ENCODE peak calls at places on chromosomes 12 and 14, in six cellular contexts. One of them, this sample, is unnamed.
A peak's percentile ranks its signal among the peaks of the same experiment; 100 is the strongest.

GRCh38 chr12:76246611-76247010 is 101.6 kb downstream of the BBS10 start:
- DNase-seq in spleen: no peak
- DNase-seq in cardiac muscle cell: no peak
- DNase-seq in astrocyte of the spinal cord: no peak
- DNase-seq in activated B cell treated with CpG ODN at 0.5 μM for 24 hours: no peak
- DNase-seq in suprapubic skin: no peak
- DNase-seq in this sample: no peak

GRCh38 chr12:95646781-95647184 is 95.5 kb upstream of the USP44 start:
- DNase-seq in astrocyte of the spinal cord: peak; percentile 78
- DNase-seq in cardiac muscle cell: peak; percentile 70
- DNase-seq in activated B cell treated with CpG ODN at 0.5 μM for 24 hours: no peak
- DNase-seq in spleen: no peak
- DNase-seq in suprapubic skin: no peak
- DNase-seq in this sample: peak; percentile 87

GRCh38 chr12:15886372-15887042 is 4.3 kb downstream of the STRAP start:
- DNase-seq in activated B cell treated with CpG ODN at 0.5 μM for 24 hours: no peak
- DNase-seq in spleen: no peak
- DNase-seq in cardiac muscle cell: no peak
- DNase-seq in suprapubic skin: no peak
- DNase-seq in astrocyte of the spinal cord: peak; percentile 55
- DNase-seq in this sample: no peak

GRCh38 chr14:95062946-95063345 is 94.4 kb downstream of the DICER1 start:
- DNase-seq in spleen: no peak
- DNase-seq in astrocyte of the spinal cord: no peak
- DNase-seq in cardiac muscle cell: no peak
- DNase-seq in suprapubic skin: no peak
- DNase-seq in activated B cell treated with CpG ODN at 0.5 μM for 24 hours: no peak
- DNase-seq in this sample: no peak

GRCh38 chr12:66861157-66861750 is 182.4 kb upstream of the GRIP1 start:
- DNase-seq in spleen: peak; percentile 78
- DNase-seq in cardiac muscle cell: peak; percentile 66
- DNase-seq in activated B cell treated with CpG ODN at 0.5 μM for 24 hours: peak; percentile 32
- DNase-seq in suprapubic skin: peak; percentile 62
- DNase-seq in astrocyte of the spinal cord: peak; percentile 66
- DNase-seq in this sample: peak; percentile 55

GRCh38 chr14:38721822-38722431 is 381.1 kb downstream of the SEC23A start:
- DNase-seq in astrocyte of the spinal cord: peak; percentile 62
- DNase-seq in suprapubic skin: no peak
- DNase-seq in activated B cell treated with CpG ODN at 0.5 μM for 24 hours: no peak
- DNase-seq in spleen: no peak
- DNase-seq in cardiac muscle cell: peak; percentile 72
- DNase-seq in this sample: peak; percentile 48

GRCh38 chr12:131509706-131510105 is 201.2 kb upstream of the SFSWAP start:
- DNase-seq in activated B cell treated with CpG ODN at 0.5 μM for 24 hours: no peak
- DNase-seq in spleen: no peak
- DNase-seq in cardiac muscle cell: no peak
- DNase-seq in suprapubic skin: no peak
- DNase-seq in astrocyte of the spinal cord: no peak
- DNase-seq in this sample: no peak

GRCh38 chr14:51147183-51147582 is 52.3 kb upstream of the TRIM9 start:
- DNase-seq in activated B cell treated with CpG ODN at 0.5 μM for 24 hours: no peak
- DNase-seq in spleen: no peak
- DNase-seq in suprapubic skin: no peak
- DNase-seq in cardiac muscle cell: peak; percentile 62
- DNase-seq in astrocyte of the spinal cord: peak; percentile 16
- DNase-seq in this sample: no peak

GRCh38 chr12:106541201-106541600 is 41.6 kb upstream of the RFX4 start:
- DNase-seq in suprapubic skin: no peak
- DNase-seq in cardiac muscle cell: no peak
- DNase-seq in activated B cell treated with CpG ODN at 0.5 μM for 24 hours: no peak
- DNase-seq in spleen: no peak
- DNase-seq in astrocyte of the spinal cord: no peak
- DNase-seq in this sample: no peak

GRCh38 chr14:101405931-101406330 is 155.4 kb upstream of the DIO3 start:
- DNase-seq in astrocyte of the spinal cord: no peak
- DNase-seq in activated B cell treated with CpG ODN at 0.5 μM for 24 hours: no peak
- DNase-seq in spleen: no peak
- DNase-seq in cardiac muscle cell: no peak
- DNase-seq in suprapubic skin: no peak
- DNase-seq in this sample: no peak

GRCh38 chr14:101406921-101407320 is 154.4 kb upstream of the DIO3 start:
- DNase-seq in astrocyte of the spinal cord: no peak
- DNase-seq in spleen: no peak
- DNase-seq in cardiac muscle cell: no peak
- DNase-seq in suprapubic skin: no peak
- DNase-seq in activated B cell treated with CpG ODN at 0.5 μM for 24 hours: no peak
- DNase-seq in this sample: no peak

GRCh38 chr14:101408077-101408831 is 153.0 kb upstream of the DIO3 start:
- DNase-seq in activated B cell treated with CpG ODN at 0.5 μM for 24 hours: no peak
- DNase-seq in spleen: no peak
- DNase-seq in cardiac muscle cell: peak; percentile 69
- DNase-seq in suprapubic skin: no peak
- DNase-seq in astrocyte of the spinal cord: peak; percentile 43
- DNase-seq in this sample: peak; percentile 56

GRCh38 chr14:101409006-101409543 is 152.2 kb upstream of the DIO3 start:
- DNase-seq in suprapubic skin: no peak
- DNase-seq in cardiac muscle cell: no peak
- DNase-seq in activated B cell treated with CpG ODN at 0.5 μM for 24 hours: no peak
- DNase-seq in spleen: no peak
- DNase-seq in astrocyte of the spinal cord: no peak
- DNase-seq in this sample: no peak

DNA sequence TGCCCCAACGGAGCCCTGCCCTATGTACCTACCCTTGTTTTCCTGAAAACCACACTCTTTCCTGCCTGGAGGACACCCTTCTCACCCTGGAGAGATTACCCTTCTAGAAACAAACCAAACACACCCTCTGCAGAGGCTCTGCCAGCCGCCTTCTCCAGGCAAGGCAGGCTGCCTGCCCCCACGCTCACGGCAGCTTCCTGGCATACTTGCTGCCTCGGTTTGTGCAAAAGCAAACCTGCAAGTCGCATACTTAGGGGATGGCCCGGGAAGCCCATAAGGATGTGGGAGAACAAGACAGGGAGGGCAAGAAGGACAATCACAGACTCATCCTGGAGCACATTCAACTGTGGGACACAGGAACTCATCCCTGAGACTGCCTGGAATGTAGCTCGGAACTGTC is 154.0 kb upstream of the DIO3 start:
- DNase-seq in cardiac muscle cell: no peak
- DNase-seq in suprapubic skin: no peak
- DNase-seq in spleen: no peak
- DNase-seq in astrocyte of the spinal cord: no peak
- DNase-seq in activated B cell treated with CpG ODN at 0.5 μM for 24 hours: no peak
- DNase-seq in this sample: no peak
- TF ChIP-seq CTCF in cardiac muscle cell: no peak
- TF ChIP-seq CTCF in suprapubic skin: no peak
- TF ChIP-seq CTCF in spleen: no peak
- TF ChIP-seq CTCF in astrocyte of the spinal cord: no peak
- TF ChIP-seq CTCF in activated B cell treated with CpG ODN at 0.5 μM for 24 hours: no peak
- TF ChIP-seq CTCF in this sample: no peak

DNA sequence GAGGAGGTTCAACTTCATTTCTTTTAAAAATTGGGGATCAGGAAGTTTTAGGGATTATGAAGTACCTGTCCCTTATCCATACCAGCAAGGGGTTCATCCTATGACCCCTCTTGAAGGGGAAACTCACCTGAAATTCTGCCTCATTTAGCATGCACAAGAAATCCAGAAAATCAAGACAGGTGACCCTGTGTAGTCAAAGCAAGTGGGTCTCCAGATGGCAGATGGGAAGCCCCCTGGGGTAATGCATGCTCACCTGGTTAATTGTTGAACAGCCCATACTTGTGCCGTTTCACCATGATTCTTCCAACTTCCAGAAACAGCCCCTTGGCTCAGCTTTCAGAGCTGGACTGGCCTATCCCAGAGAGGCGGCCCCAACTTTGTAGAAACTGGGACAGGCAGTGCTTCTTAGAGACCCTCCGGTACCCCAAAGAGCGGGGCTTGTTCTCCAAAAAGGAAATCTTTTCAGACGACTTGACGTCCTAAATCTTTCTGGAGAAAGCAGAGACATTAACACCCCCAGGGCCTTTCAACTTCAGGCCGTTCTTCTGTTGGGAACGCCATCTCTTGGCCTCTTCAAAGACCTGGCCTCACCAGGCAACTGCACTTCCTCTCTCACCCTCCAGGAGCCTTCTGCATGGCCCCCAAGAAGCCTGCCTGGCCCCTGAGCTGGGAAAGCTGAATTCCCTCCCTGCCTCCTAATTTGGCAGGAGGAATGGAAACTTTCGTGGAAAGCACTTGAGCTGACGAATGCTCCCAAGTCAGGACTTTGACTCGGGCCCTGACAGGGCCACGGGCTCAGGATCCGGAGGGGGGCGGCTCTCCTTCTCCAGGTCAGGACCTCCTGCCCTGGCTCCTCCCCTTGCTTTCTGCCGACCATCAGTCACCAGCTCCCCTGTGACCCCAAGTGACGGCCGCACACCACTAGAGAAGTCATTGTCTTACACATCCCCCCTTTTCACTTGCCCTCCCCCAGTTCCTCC is 66.1 kb upstream of the ESRRB start:
- DNase-seq in activated B cell treated with CpG ODN at 0.5 μM for 24 hours: no peak
- DNase-seq in cardiac muscle cell: peak; percentile 14
- DNase-seq in astrocyte of the spinal cord: no peak
- DNase-seq in suprapubic skin: no peak
- DNase-seq in spleen: no peak
- DNase-seq in this sample: no peak
- TF ChIP-seq CTCF in activated B cell treated with CpG ODN at 0.5 μM for 24 hours: no peak
- TF ChIP-seq CTCF in cardiac muscle cell: no peak
- TF ChIP-seq CTCF in astrocyte of the spinal cord: no peak
- TF ChIP-seq CTCF in suprapubic skin: no peak
- TF ChIP-seq CTCF in spleen: peak; percentile 6
- TF ChIP-seq CTCF in this sample: peak; percentile 9

GRCh38 chr12:56334490-56334793 is 642 bp upstream of the PAN2 start:
- DNase-seq in cardiac muscle cell: no peak
- DNase-seq in activated B cell treated with CpG ODN at 0.5 μM for 24 hours: no peak
- DNase-seq in astrocyte of the spinal cord: no peak
- DNase-seq in spleen: no peak
- DNase-seq in suprapubic skin: no peak
- DNase-seq in this sample: no peak

GRCh38 chr12:56333679-56334489 is at the start of gene PAN2:
- DNase-seq in suprapubic skin: peak; percentile 96
- DNase-seq in spleen: peak; percentile 95
- DNase-seq in activated B cell treated with CpG ODN at 0.5 μM for 24 hours: peak; percentile 85
- DNase-seq in astrocyte of the spinal cord: peak; percentile 99
- DNase-seq in cardiac muscle cell: peak; percentile 99
- DNase-seq in this sample: peak; percentile 89

GRCh38 chr12:56338643-56339422 is at the start of gene IL23A:
- DNase-seq in cardiac muscle cell: no peak
- DNase-seq in spleen: peak; percentile 79
- DNase-seq in suprapubic skin: no peak
- DNase-seq in activated B cell treated with CpG ODN at 0.5 μM for 24 hours: peak; percentile 54
- DNase-seq in astrocyte of the spinal cord: peak; percentile 45
- DNase-seq in this sample: no peak

GRCh38 chr12:56336361-56337167 is 2.1 kb upstream of the IL23A start:
- DNase-seq in spleen: peak; percentile 30
- DNase-seq in activated B cell treated with CpG ODN at 0.5 μM for 24 hours: no peak
- DNase-seq in astrocyte of the spinal cord: no peak
- DNase-seq in suprapubic skin: no peak
- DNase-seq in cardiac muscle cell: no peak
- DNase-seq in this sample: no peak

GRCh38 chr12:56337753-56338221 is 897 bp upstream of the IL23A start:
- DNase-seq in cardiac muscle cell: no peak
- DNase-seq in suprapubic skin: no peak
- DNase-seq in activated B cell treated with CpG ODN at 0.5 μM for 24 hours: no peak
- DNase-seq in spleen: peak; percentile 32
- DNase-seq in astrocyte of the spinal cord: no peak
- DNase-seq in this sample: no peak
- TF ChIP-seq CTCF in cardiac muscle cell: no peak
- TF ChIP-seq CTCF in suprapubic skin: no peak
- TF ChIP-seq CTCF in activated B cell treated with CpG ODN at 0.5 μM for 24 hours: no peak
- TF ChIP-seq CTCF in spleen: no peak
- TF ChIP-seq CTCF in astrocyte of the spinal cord: no peak
- TF ChIP-seq CTCF in this sample: no peak

DNA sequence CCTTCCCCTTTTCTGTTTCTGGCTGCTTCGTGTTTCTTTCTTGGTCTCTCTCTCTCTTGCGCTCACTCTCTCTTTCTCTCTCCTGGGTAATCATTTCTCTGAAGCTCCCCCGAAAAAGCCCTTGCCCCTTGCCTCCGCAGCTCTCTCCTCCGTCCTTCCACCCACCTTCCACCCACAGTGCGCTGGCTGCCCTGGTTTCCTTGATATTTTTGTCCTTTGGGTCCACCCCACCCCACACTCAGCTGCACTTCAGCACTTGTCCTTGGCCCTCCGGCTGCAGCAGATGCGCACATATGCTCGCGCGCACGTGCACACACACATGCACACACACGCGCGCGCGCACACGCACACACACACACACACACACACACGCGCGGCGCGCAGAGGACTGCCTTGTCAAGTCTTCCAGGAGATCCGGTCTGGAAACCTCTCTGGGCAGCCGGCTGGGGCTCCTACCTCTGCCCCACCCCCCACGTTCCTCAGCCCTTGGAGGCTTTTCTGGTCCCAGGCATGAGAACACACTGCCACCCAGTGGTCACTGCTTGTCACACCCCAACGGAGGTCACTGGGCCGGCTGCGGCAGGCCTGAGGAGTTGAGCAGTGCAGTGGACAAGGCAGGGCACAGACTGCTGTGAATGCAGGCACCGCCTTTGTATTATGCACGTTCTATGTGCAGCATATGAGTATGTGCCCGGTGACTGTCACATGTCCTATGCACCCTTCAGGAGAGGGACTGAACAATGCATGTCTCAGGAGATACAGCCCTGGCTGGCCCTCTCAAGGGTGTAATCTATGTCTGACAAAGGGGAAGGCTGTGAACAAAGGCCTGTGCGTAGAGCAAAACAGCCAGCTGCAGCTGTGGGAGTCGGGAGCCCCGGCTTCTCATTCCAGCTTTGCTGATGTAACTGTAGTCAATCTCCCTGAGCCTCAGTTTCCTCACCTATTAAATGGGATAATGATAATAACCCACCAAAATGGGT is 6.5 kb downstream of the LAG3 start:
- DNase-seq in activated B cell treated with CpG ODN at 0.5 μM for 24 hours: peak; percentile 77
- DNase-seq in spleen: peak; percentile 96
- DNase-seq in suprapubic skin: peak; percentile 97
- DNase-seq in cardiac muscle cell: peak; percentile 96
- DNase-seq in astrocyte of the spinal cord: peak; percentile 93
- DNase-seq in this sample: peak; percentile 87
- TF ChIP-seq CTCF in activated B cell treated with CpG ODN at 0.5 μM for 24 hours: peak; percentile 68
- TF ChIP-seq CTCF in spleen: peak; percentile 98
- TF ChIP-seq CTCF in suprapubic skin: peak; percentile 92
- TF ChIP-seq CTCF in cardiac muscle cell: peak; percentile 90
- TF ChIP-seq CTCF in astrocyte of the spinal cord: peak; percentile 93
- TF ChIP-seq CTCF in this sample: peak; percentile 96

GRCh38 chr14:77455966-77456640 is 1.3 kb downstream of the VIPAS39 start:
- DNase-seq in astrocyte of the spinal cord: no peak
- DNase-seq in suprapubic skin: no peak
- DNase-seq in activated B cell treated with CpG ODN at 0.5 μM for 24 hours: no peak
- DNase-seq in cardiac muscle cell: no peak
- DNase-seq in spleen: no peak
- DNase-seq in this sample: no peak

GRCh38 chr14:77457522-77458248 is at the start of the genes AHSA1 and VIPAS39:
- DNase-seq in cardiac muscle cell: peak; percentile 100
- DNase-seq in spleen: peak; percentile 96
- DNase-seq in suprapubic skin: peak; percentile 97
- DNase-seq in astrocyte of the spinal cord: peak; percentile 99
- DNase-seq in activated B cell treated with CpG ODN at 0.5 μM for 24 hours: peak; percentile 79
- DNase-seq in this sample: peak; percentile 99

GRCh38 chr14:77458249-77458950 is 507 bp downstream of the AHSA1 start:
- DNase-seq in cardiac muscle cell: peak; percentile 33
- DNase-seq in activated B cell treated with CpG ODN at 0.5 μM for 24 hours: peak; percentile 39
- DNase-seq in astrocyte of the spinal cord: peak; percentile 9
- DNase-seq in suprapubic skin: no peak
- DNase-seq in spleen: peak; percentile 81
- DNase-seq in this sample: peak; percentile 25

GRCh38 chr14:77457115-77457521 is 283 bp downstream of the VIPAS39 start:
- DNase-seq in spleen: no peak
- DNase-seq in astrocyte of the spinal cord: no peak
- DNase-seq in activated B cell treated with CpG ODN at 0.5 μM for 24 hours: no peak
- DNase-seq in suprapubic skin: no peak
- DNase-seq in cardiac muscle cell: no peak
- DNase-seq in this sample: no peak

GRCh38 chr14:77459072-77459723 is 1.3 kb downstream of the AHSA1 start:
- DNase-seq in cardiac muscle cell: peak; percentile 82
- DNase-seq in astrocyte of the spinal cord: peak; percentile 81
- DNase-seq in suprapubic skin: no peak
- DNase-seq in activated B cell treated with CpG ODN at 0.5 μM for 24 hours: no peak
- DNase-seq in spleen: no peak
- DNase-seq in this sample: peak; percentile 68
- TF ChIP-seq CTCF in cardiac muscle cell: peak; percentile 79
- TF ChIP-seq CTCF in astrocyte of the spinal cord: peak; percentile 81
- TF ChIP-seq CTCF in suprapubic skin: peak; percentile 53
- TF ChIP-seq CTCF in activated B cell treated with CpG ODN at 0.5 μM for 24 hours: no peak
- TF ChIP-seq CTCF in spleen: peak; percentile 66
- TF ChIP-seq CTCF in this sample: peak; percentile 86